ENCODE peak calls at places on chromosome 11, in six cellular contexts. P, W, Z, Y, X and F are unnamed samples.
A peak's percentile ranks its signal among the peaks of the same experiment; 100 is the strongest.

GRCh38 chr11:126874831-126875230 is 125.7 kb downstream of the KIRREL3 start:
- DNase-seq in P (no peak), W (no peak), Z (no peak), Y (no peak), X (no peak), F (peak; percentile 46)

GRCh38 chr11:83389975-83390374 is 103.8 kb upstream of the CCDC90B start:
- DNase-seq in P (no peak), W (no peak), Z (no peak), Y (no peak), X (no peak), F (no peak)

GRCh38 chr11:110565690-110566336 is 136.1 kb downstream of the FDX1 start:
- DNase-seq in P (no peak), W (no peak), Z (no peak), Y (no peak), X (no peak), F (no peak)

GRCh38 chr11:2391663-2391975 is 8.9 kb upstream of the TSSC4 start:
- DNase-seq in P (no peak), W (no peak), Z (no peak), Y (no peak), X (no peak), F (no peak)

GRCh38 chr11:17229481-17230152 is 21.8 kb upstream of the PIK3C2A start:
- DNase-seq in P (no peak), W (no peak), Z (no peak), Y (no peak), X (no peak), F (no peak)

GRCh38 chr11:33543823-33544222 is 156.8 kb downstream of the C11orf91 start:
- DNase-seq in P (peak; percentile 53), W (no peak), Z (no peak), Y (peak; percentile 98), X (no peak), F (no peak)

GRCh38 chr11:75625970-75626691 is 42.7 kb downstream of the MAP6 start:
- DNase-seq in P (peak; percentile 95), W (peak; percentile 95), Z (no peak), Y (peak; percentile 56), X (no peak), F (no peak)

GRCh38 chr11:133902506-133902905 is 54.3 kb downstream of the IGSF9B start:
- DNase-seq in P (no peak), W (no peak), Z (no peak), Y (no peak), X (no peak), F (no peak)

GRCh38 chr11:126748097-126748756 is 252.3 kb downstream of the KIRREL3 start:
- DNase-seq in P (no peak), W (no peak), Z (no peak), Y (no peak), X (no peak), F (no peak)

GRCh38 chr11:3807856-3808845 is at the start of gene PGAP2:
- DNase-seq in P (peak; percentile 35), W (peak; percentile 67), Z (peak; percentile 64), Y (peak; percentile 81), X (peak; percentile 54), F (peak; percentile 89)

GRCh38 chr11:19232910-19233503 is 7.7 kb downstream of the E2F8 start:
- DNase-seq in P (peak; percentile 87), W (peak; percentile 51), Z (no peak), Y (peak; percentile 92), X (no peak), F (no peak)

GRCh38 chr11:107898270-107898669 is 30.0 kb upstream of the RAB39A start:
- DNase-seq in P (peak; percentile 63), W (peak; percentile 53), Z (peak; percentile 2), Y (peak; percentile 66), X (no peak), F (no peak)

GRCh38 chr11:107706531-107706930 is 5.3 kb downstream of the SLN start:
- DNase-seq in P (no peak), W (no peak), Z (no peak), Y (peak; percentile 84), X (no peak), F (no peak)

GRCh38 chr11:102967497-102967896 is 12.0 kb upstream of the MMP13 start:
- DNase-seq in P (no peak), W (no peak), Z (no peak), Y (no peak), X (no peak), F (no peak)

GRCh38 chr11:62850911-62851806 is 11.8 kb upstream of the WDR74 start:
- DNase-seq in P (no peak), W (no peak), Z (no peak), Y (peak; percentile 59), X (no peak), F (peak; percentile 81)

GRCh38 chr11:65575568-65576231 is at the start of gene EHBP1L1:
- DNase-seq in P (peak; percentile 28), W (peak; percentile 71), Z (no peak), Y (peak; percentile 53), X (no peak), F (no peak)

GRCh38 chr11:121248496-121248895 is 44.1 kb upstream of the SC5D start:
- DNase-seq in P (no peak), W (no peak), Z (no peak), Y (peak; percentile 80), X (no peak), F (no peak)

GRCh38 chr11:77512092-77512491 is 38.2 kb upstream of the PAK1 start:
- DNase-seq in P (no peak), W (no peak), Z (no peak), Y (no peak), X (no peak), F (no peak)

GRCh38 chr11:113730887-113731726 is 25.0 kb upstream of the TMPRSS5 start:
- DNase-seq in P (peak; percentile 64), W (peak; percentile 52), Z (peak; percentile 41), Y (peak; percentile 65), X (no peak), F (peak; percentile 45)

GRCh38 chr11:103927535-103927934 is 108.9 kb upstream of the DDI1 start:
- DNase-seq in P (peak; percentile 58), W (no peak), Z (no peak), Y (no peak), X (no peak), F (no peak)

GRCh38 chr11:116590844-116591575 is 181.8 kb downstream of the BUD13 start:
- DNase-seq in P (no peak), W (no peak), Z (no peak), Y (no peak), X (no peak), F (no peak)

GRCh38 chr11:116598556-116598955 is 174.2 kb downstream of the BUD13 start:
- DNase-seq in P (no peak), W (no peak), Z (no peak), Y (no peak), X (no peak), F (no peak)

GRCh38 chr11:116596346-116597260 is 176.2 kb downstream of the BUD13 start:
- DNase-seq in P (no peak), W (no peak), Z (no peak), Y (no peak), X (no peak), F (no peak)

GRCh38 chr11:116598036-116598435 is 174.8 kb downstream of the BUD13 start:
- DNase-seq in P (no peak), W (no peak), Z (no peak), Y (no peak), X (no peak), F (no peak)

GRCh38 chr11:116595305-116595880 is 177.4 kb downstream of the BUD13 start:
- DNase-seq in P (no peak), W (no peak), Z (no peak), Y (no peak), X (no peak), F (no peak)
- H3K14ac ChIP-seq in P (no peak overlapping the region), W (no peak overlapping the region), Z (no peak overlapping the region), Y (no peak overlapping the region), X (no peak overlapping the region), F (no peak overlapping the region)

GRCh38 chr11:59553323-59553722 is 42.0 kb downstream of the OR4D9 start:
- DNase-seq in P (no peak), W (no peak), Z (no peak), Y (no peak), X (no peak), F (peak; percentile 36)

GRCh38 chr11:59550842-59551650 is 39.7 kb downstream of the OR4D9 start:
- DNase-seq in P (peak; percentile 92), W (peak; percentile 96), Z (peak; percentile 91), Y (peak; percentile 93), X (peak; percentile 73), F (peak; percentile 81)

GRCh38 chr11:59552844-59553243 is 41.5 kb downstream of the OR4D9 start:
- DNase-seq in P (no peak), W (no peak), Z (no peak), Y (no peak), X (no peak), F (no peak)

GRCh38 chr11:59550368-59550841 is 39.1 kb downstream of the OR4D9 start:
- DNase-seq in P (peak; percentile 97), W (peak; percentile 96), Z (peak; percentile 95), Y (peak; percentile 96), X (peak; percentile 97), F (peak; percentile 96)

DNA sequence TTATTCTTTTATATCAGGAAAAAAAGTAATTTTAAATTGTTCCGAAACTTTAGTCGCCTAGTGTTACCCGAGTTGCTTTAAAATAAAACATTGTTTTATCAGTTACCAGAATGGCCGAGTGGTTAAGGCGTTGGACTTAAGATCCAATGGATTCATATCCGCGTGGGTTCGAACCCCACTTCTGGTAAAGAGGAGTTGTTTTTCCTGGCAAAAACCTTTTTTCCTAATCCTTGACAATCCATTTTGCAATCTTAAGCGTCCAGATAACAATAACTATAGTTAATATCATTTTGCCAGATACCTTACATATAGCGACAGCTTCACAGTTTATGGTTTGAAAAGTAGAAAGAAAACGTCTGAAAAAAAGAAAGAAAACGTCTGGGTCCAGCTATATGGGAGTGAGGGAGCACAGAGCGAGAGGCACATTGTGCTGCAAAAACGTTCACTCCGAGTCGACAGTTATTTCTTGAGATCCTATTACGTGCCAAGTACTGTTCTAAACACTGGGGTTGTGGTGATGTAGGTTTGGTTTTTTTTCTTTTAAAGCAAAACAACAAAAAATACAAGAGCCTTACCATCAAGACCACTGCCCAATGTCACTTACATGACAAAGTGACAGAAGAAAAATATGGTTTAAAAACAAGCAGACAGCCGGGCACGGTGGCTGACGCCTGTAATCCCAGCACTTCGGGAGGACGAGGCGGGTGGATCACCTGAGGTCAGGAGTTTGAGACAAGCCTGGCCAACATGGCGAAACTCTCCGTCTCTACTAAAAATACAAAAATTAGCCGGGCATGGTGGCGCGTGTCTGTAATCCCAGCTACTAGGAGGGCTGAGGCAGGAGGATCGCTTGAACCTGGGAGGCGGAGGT is 40.5 kb downstream of the OR4D9 start:
- DNase-seq in P (peak; percentile 90), W (peak; percentile 85), Z (peak; percentile 58), Y (peak; percentile 57), X (no peak), F (peak; percentile 36)
- H3K14ac ChIP-seq in P (peak overlapping the region; percentile 14), W (peak overlapping the region; percentile 41), Z (no peak overlapping the region), Y (no peak overlapping the region), X (no peak overlapping the region), F (no peak overlapping the region)

DNA sequence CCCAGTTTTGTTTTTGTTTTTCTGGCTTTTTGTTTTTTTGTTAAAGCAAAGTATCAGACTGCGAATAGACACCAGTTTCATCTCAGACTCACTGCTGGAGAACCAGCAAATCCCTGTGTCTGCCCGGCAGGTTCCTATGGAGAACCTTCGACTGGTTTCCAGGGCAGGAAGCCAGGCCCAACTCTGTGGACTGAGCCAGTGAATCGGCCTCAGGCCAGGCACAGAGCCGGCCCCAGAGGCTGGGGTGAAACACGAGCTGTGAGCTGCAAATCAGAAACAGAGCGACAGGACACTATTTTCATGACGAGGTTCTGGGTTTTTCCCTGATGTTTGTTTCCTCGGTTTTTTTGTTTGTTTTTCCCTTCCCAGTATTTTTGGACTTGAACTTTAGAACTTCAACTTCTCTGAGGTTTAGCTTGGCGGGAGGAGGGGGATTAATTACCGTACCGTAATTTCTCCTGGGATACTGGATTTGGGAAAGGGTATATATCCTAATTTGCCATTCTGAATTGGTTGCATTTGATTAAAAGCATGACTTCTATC is 15.9 kb upstream of the B4GALNT4 start:
- DNase-seq in P (peak; percentile 77), W (peak; percentile 54), Z (no peak), Y (no peak), X (no peak), F (peak; percentile 63)
- H3K14ac ChIP-seq in P (peak overlapping the region; percentile 6), W (no peak overlapping the region), Z (no peak overlapping the region), Y (no peak overlapping the region), X (no peak overlapping the region), F (no peak overlapping the region)

GRCh38 chr11:122451911-122452310 is 203.6 kb upstream of the UBASH3B start:
- DNase-seq in P (no peak), W (no peak), Z (no peak), Y (no peak), X (no peak), F (no peak)
- H3K14ac ChIP-seq in P (no peak overlapping the region), W (no peak overlapping the region), Z (no peak overlapping the region), Y (no peak overlapping the region), X (no peak overlapping the region), F (no peak overlapping the region)